ENCODE peak calls at places on chromosomes 5 and 9, in eight cellular contexts. K is choroid plexus epithelial cell; A is ovary; Q is ACHN; M is non-pigmented ciliary epithelial cell; H is CD4-positive, CD25-positive, alpha-beta regulatory T cell; T is EH; Z is HEK293T. R is an unnamed sample.

GRCh38 chr5:154755361-154756202 is at the start of gene LARP1:
- DNase-seq in M (no peak), T (peak), K (peak), H (peak), A (no peak), Q (peak), Z (no peak), R (no peak)

GRCh38 chr9:110141118-110141797 is 66.7 kb downstream of the C9orf152 start:
- DNase-seq in K (peak), Q (peak), Z (no peak), H (no peak), M (peak), A (peak), T (peak), R (no peak)

GRCh38 chr5:115374057-115374775 is 77.8 kb upstream of the CCDC112 start:
- DNase-seq in Q (no peak), Z (no peak), H (no peak), T (no peak), A (no peak), M (no peak), K (no peak), R (no peak)

GRCh38 chr9:91897201-91897600 is 52.8 kb downstream of the ROR2 start:
- DNase-seq in K (no peak), Z (no peak), T (no peak), M (no peak), A (no peak), Q (no peak), H (no peak), R (no peak)

GRCh38 chr5:149132474-149132873 is 8.8 kb upstream of the ABLIM3 start:
- DNase-seq in Q (no peak), M (no peak), A (no peak), H (no peak), K (no peak), Z (no peak), T (no peak), R (no peak)

GRCh38 chr5:1952456-1953099 is 69.9 kb upstream of the IRX4 start:
- DNase-seq in Q (no peak), K (no peak), M (no peak), T (no peak), H (no peak), A (no peak), Z (no peak), R (no peak)

GRCh38 chr5:132006331-132007120 is 4.9 kb downstream of the ACSL6 start:
- DNase-seq in H (no peak), A (no peak), T (no peak), Z (no peak), Q (no peak), M (no peak), K (no peak), R (peak)

GRCh38 chr9:20030671-20031070 is 241.8 kb upstream of the SLC24A2 start:
- DNase-seq in K (no peak), T (no peak), M (no peak), Z (no peak), H (no peak), A (no peak), Q (no peak), R (no peak)

GRCh38 chr5:170691623-170692022 is 91.9 kb upstream of the GABRP start:
- DNase-seq in A (no peak), Q (no peak), M (no peak), H (no peak), Z (peak), T (no peak), K (no peak), R (no peak)

GRCh38 chr5:131505237-131505908 is 129.7 kb downstream of the RAPGEF6 start:
- DNase-seq in A (no peak), Q (peak), K (no peak), T (peak), M (no peak), Z (no peak), H (no peak), R (no peak)

GRCh38 chr5:111517853-111518501 is 5.6 kb upstream of the STARD4 start:
- DNase-seq in M (no peak), Q (no peak), T (no peak), A (no peak), H (no peak), K (no peak), Z (no peak), R (no peak)

GRCh38 chr5:96388186-96388585 is 44.9 kb downstream of the PCSK1 start:
- DNase-seq in Z (no peak), H (no peak), Q (no peak), K (peak), A (no peak), M (no peak), T (peak), R (no peak)

GRCh38 chr5:172801184-172801671 is 30.2 kb upstream of the DUSP1 start:
- DNase-seq in A (no peak), Q (peak), M (peak), K (peak), T (peak), Z (no peak), H (no peak), R (no peak)

GRCh38 chr5:145237843-145238242 is 597.3 kb downstream of the PRELID2 start:
- DNase-seq in A (no peak), T (peak), Z (peak), H (peak), K (peak), M (peak), Q (peak), R (no peak)

GRCh38 chr5:135578685-135579341 is at the start of gene CXCL14:
- DNase-seq in A (no peak), T (peak), H (no peak), Q (peak), K (peak), Z (no peak), M (peak), R (peak)

GRCh38 chr5:116401546-116401945 is 173.1 kb downstream of the SEMA6A start:
- DNase-seq in Q (no peak), Z (no peak), T (no peak), M (no peak), H (no peak), K (no peak), A (no peak), R (no peak)

GRCh38 chr9:75229605-75230332 is 141.5 kb downstream of the OSTF1 start:
- DNase-seq in Z (no peak), M (no peak), A (no peak), Q (no peak), K (peak), H (no peak), T (no peak), R (no peak)

GRCh38 chr9:99819123-99819483 is 2.6 kb upstream of the NR4A3 start:
- DNase-seq in M (no peak), Z (no peak), Q (no peak), H (no peak), T (no peak), A (no peak), K (no peak), R (no peak)

GRCh38 chr5:150034677-150035076 is 34.1 kb downstream of the HMGXB3 start:
- DNase-seq in Q (peak), A (no peak), H (no peak), Z (no peak), M (no peak), K (peak), T (peak), R (no peak)

GRCh38 chr5:73418244-73418691 is 30.3 kb downstream of the FOXD1 start:
- DNase-seq in T (no peak), M (no peak), H (no peak), K (no peak), Z (no peak), Q (no peak), A (no peak), R (no peak)

R was measured in psoas muscle.